ENCODE peak calls at places on chromosomes 1 and 21, in seven cellular contexts. W is psoas muscle, Z is fibroblast of mammary gland, I is IMR-90, G is ELR, V is C1 segment of cervical spinal cord, T is NCI-H82. A is an unnamed sample.

GRCh38 chr21:39518055-39518844 is 66.5 kb downstream of the SH3BGR start:
- DNase-seq in V (no peak), I (peak; percentile 32), Z (peak; percentile 48), G (peak; percentile 74), W (peak; percentile 39), T (peak; percentile 91), A (peak; percentile 30)

GRCh38 chr1:87508247-87508646 is 179.6 kb downstream of the LMO4 start:
- DNase-seq in I (peak; percentile 55), W (no peak), Z (peak; percentile 47), T (no peak), G (no peak), V (no peak), A (no peak)

GRCh38 chr1:208728815-208729214 is 484.6 kb upstream of the PLXNA2 start:
- DNase-seq in G (no peak), I (no peak), V (no peak), Z (no peak), T (peak; percentile 96), W (no peak), A (no peak)

GRCh38 chr21:35323947-35324346 is 274.8 kb upstream of the RUNX1 start:
- DNase-seq in W (peak; percentile 36), Z (peak; percentile 51), I (no peak), T (no peak), G (no peak), V (no peak), A (no peak)

GRCh38 chr1:197637406-197637805 is 137.9 kb downstream of the DENND1B start:
- DNase-seq in T (no peak), V (no peak), W (no peak), I (no peak), G (no peak), Z (no peak), A (no peak)

GRCh38 chr1:62484824-62485468 is 48.1 kb downstream of the USP1 start:
- DNase-seq in Z (no peak), I (no peak), V (no peak), W (no peak), T (no peak), G (no peak), A (no peak)

GRCh38 chr1:58763214-58763613 is 20.6 kb downstream of the JUN start:
- DNase-seq in I (peak; percentile 87), W (no peak), T (no peak), Z (peak; percentile 74), V (no peak), G (peak; percentile 91), A (no peak)

GRCh38 chr1:240705584-240705983 is 93.6 kb upstream of the GREM2 start:
- DNase-seq in I (peak; percentile 76), T (no peak), Z (peak; percentile 80), W (no peak), G (peak; percentile 29), V (no peak), A (no peak)

GRCh38 chr1:236361909-236362590 is 32.0 kb upstream of the EDARADD start:
- DNase-seq in I (no peak), G (no peak), T (no peak), Z (no peak), W (no peak), V (no peak), A (no peak)

GRCh38 chr1:6473974-6474814 is 8.2 kb upstream of the TNFRSF25 start:
- DNase-seq in V (no peak), I (no peak), T (no peak), W (no peak), Z (no peak), G (no peak), A (no peak)

GRCh38 chr1:93446837-93447451 is 974 bp upstream of the FNBP1L start:
- DNase-seq in W (peak; percentile 47), T (peak; percentile 67), G (peak; percentile 19), V (no peak), I (no peak), Z (peak; percentile 13), A (no peak)

GRCh38 chr1:26083246-26083645 is 15.8 kb upstream of the TRIM63 start:
- DNase-seq in W (peak; percentile 34), T (no peak), I (peak; percentile 46), G (peak; percentile 36), Z (peak; percentile 12), V (no peak), A (no peak)

GRCh38 chr1:7576946-7577657 is 194.0 kb upstream of the VAMP3 start:
- DNase-seq in Z (no peak), T (peak; percentile 23), V (no peak), I (peak; percentile 53), G (peak; percentile 38), W (no peak), A (no peak)

GRCh38 chr1:6127587-6128163 is 52.4 kb downstream of the CHD5 start:
- DNase-seq in W (peak; percentile 73), V (peak; percentile 9), G (peak; percentile 44), Z (peak; percentile 53), I (peak; percentile 23), T (peak; percentile 71), A (peak; percentile 42)

GRCh38 chr1:66764994-66765578 is 12.8 kb downstream of the DYNLT5 start:
- DNase-seq in I (peak; percentile 66), G (peak; percentile 71), V (no peak), Z (peak; percentile 66), W (no peak), T (peak; percentile 74), A (peak; percentile 33)

GRCh38 chr1:242212401-242212800 is 213.5 kb upstream of the MAP1LC3C start:
- DNase-seq in Z (no peak), T (no peak), V (no peak), I (no peak), W (no peak), G (no peak), A (no peak)

GRCh38 chr1:34164510-34165381 is at the start of gene CSMD2:
- DNase-seq in W (peak; percentile 39), T (peak; percentile 74), I (peak; percentile 23), G (peak; percentile 16), Z (peak; percentile 43), V (peak; percentile 66), A (peak; percentile 90)

GRCh38 chr1:85460555-85461088 is 4.3 kb downstream of the DDAH1 start:
- DNase-seq in I (no peak), T (no peak), W (no peak), Z (no peak), V (no peak), G (no peak), A (no peak)

GRCh38 chr1:246577082-246577719 is 10.9 kb downstream of the CNST start:
- DNase-seq in G (no peak), I (no peak), W (no peak), V (no peak), T (no peak), Z (no peak), A (no peak)

GRCh38 chr1:66444438-66445265 is 89.3 kb upstream of the SGIP1 start:
- DNase-seq in Z (no peak), W (no peak), V (no peak), I (no peak), G (no peak), T (peak; percentile 30), A (no peak)

GRCh38 chr1:35725591-35725990 is 6.9 kb upstream of the C1orf216 start:
- DNase-seq in T (peak; percentile 13), Z (peak; percentile 32), W (no peak), G (no peak), V (peak; percentile 41), I (peak; percentile 17), A (peak; percentile 62)

GRCh38 chr21:46125846-46126301 is 28.0 kb downstream of the COL6A2 start:
- DNase-seq in Z (no peak), I (no peak), V (no peak), T (no peak), G (no peak), W (peak; percentile 16), A (peak; percentile 7)

GRCh38 chr1:98940680-98941079 is 64.0 kb downstream of the PLPPR5 start:
- DNase-seq in V (no peak), W (no peak), T (peak; percentile 13), Z (peak; percentile 91), G (peak; percentile 76), I (peak; percentile 81), A (no peak)

GRCh38 chr1:245735831-245736530 is 581.2 kb downstream of the KIF26B start:
- DNase-seq in G (no peak), I (peak; percentile 41), Z (peak; percentile 78), V (no peak), T (no peak), W (no peak), A (no peak)

GRCh38 chr1:92481598-92482403 is 4.9 kb downstream of the GFI1 start:
- DNase-seq in W (no peak), Z (no peak), I (no peak), T (peak; percentile 37), G (peak; percentile 36), V (no peak), A (no peak)

GRCh38 chr1:48937732-48938131 is 161.0 kb upstream of the BEND5 start:
- DNase-seq in G (no peak), V (no peak), W (no peak), Z (no peak), I (no peak), T (peak; percentile 32), A (no peak)

GRCh38 chr1:203557958-203558760 is 64.2 kb downstream of the OPTC start:
- DNase-seq in V (no peak), I (peak; percentile 100), Z (peak; percentile 100), T (peak; percentile 71), G (peak; percentile 100), W (peak; percentile 67), A (peak; percentile 81)

GRCh38 chr1:181250038-181250437 is 161.5 kb downstream of the IER5 start:
- DNase-seq in Z (no peak), I (no peak), G (no peak), W (no peak), T (no peak), V (no peak), A (no peak)

GRCh38 chr1:71424536-71424935 is 343.7 kb upstream of the ZRANB2 start:
- DNase-seq in T (no peak), I (no peak), G (no peak), W (no peak), Z (no peak), V (no peak), A (no peak)

GRCh38 chr21:35982717-35983116 is 77.6 kb downstream of the SETD4 start:
- DNase-seq in V (no peak), T (no peak), I (no peak), G (no peak), Z (no peak), W (no peak), A (no peak)

GRCh38 chr1:241902376-241903067 is 54.5 kb downstream of the EXO1 start:
- DNase-seq in I (peak; percentile 39), G (no peak), W (no peak), Z (peak; percentile 23), T (no peak), V (no peak), A (no peak)

GRCh38 chr1:117669572-117669971 is 63.7 kb downstream of the TENT5C start:
- DNase-seq in Z (no peak), I (no peak), G (no peak), W (no peak), T (no peak), V (no peak), A (no peak)

GRCh38 chr1:77857557-77857956 is 30.9 kb upstream of the NEXN start:
- DNase-seq in G (peak; percentile 29), I (peak; percentile 57), V (no peak), Z (peak; percentile 37), T (no peak), W (no peak), A (no peak)

A was measured in posterior cingulate gyrus.